ENCODE peak calls at places on chromosomes 16 and 17, in five cellular contexts. Z is endothelial cell of umbilical vein, V is A549, E is GM20000, C is stomach. S is an unnamed sample.

GRCh38 chr17:27577884-27578717 is 52.9 kb upstream of the LGALS9 start:
- DNase-seq in C (no peak), E (peak; percentile 29), V (no peak), Z (no peak), S (no peak)

GRCh38 chr17:75524971-75525805 is at the start of gene LLGL2:
- DNase-seq in V (peak; percentile 83), Z (peak; percentile 44), C (peak; percentile 93), E (peak; percentile 99), S (peak; percentile 82)

GRCh38 chr17:82449136-82449882 is 1.2 kb downstream of the CYBC1 start:
- DNase-seq in C (peak; percentile 54), Z (no peak), E (peak; percentile 84), V (no peak), S (peak; percentile 90)

GRCh38 chr17:13520899-13521572 is 80.7 kb downstream of the HS3ST3A1 start:
- DNase-seq in Z (no peak), C (no peak), E (no peak), V (no peak), S (no peak)

GRCh38 chr16:83791916-83792315 is 15.9 kb upstream of the HSBP1 start:
- DNase-seq in V (no peak), Z (no peak), E (no peak), C (no peak), S (no peak)

GRCh38 chr17:50280068-50280467 is 5.8 kb downstream of the TMEM92 start:
- DNase-seq in C (no peak), V (no peak), E (no peak), Z (no peak), S (peak; percentile 20)

GRCh38 chr17:63549289-63549945 is 860 bp upstream of the DCAF7 start:
- DNase-seq in C (peak; percentile 4), Z (no peak), V (no peak), E (no peak), S (no peak)

GRCh38 chr17:3693829-3694231 is 2.1 kb downstream of the P2RX5 start:
- DNase-seq in E (peak; percentile 48), C (no peak), Z (no peak), V (no peak), S (peak; percentile 88)

GRCh38 chr17:37299257-37299985 is 76.4 kb upstream of the C17orf78 start:
- DNase-seq in E (no peak), C (no peak), V (no peak), Z (peak; percentile 66), S (no peak)

GRCh38 chr16:16041196-16041892 is 91.9 kb downstream of the ABCC1 start:
- DNase-seq in Z (peak; percentile 14), V (no peak), C (peak; percentile 56), E (no peak), S (no peak)

GRCh38 chr16:85306071-85306792 is 194.0 kb upstream of the CIBAR2 start:
- DNase-seq in E (peak; percentile 88), Z (peak; percentile 92), C (peak; percentile 93), V (peak; percentile 48), S (peak; percentile 98)

GRCh38 chr16:67928147-67928546 is 3.5 kb downstream of the CTRL start:
- DNase-seq in Z (no peak), C (no peak), E (no peak), V (no peak), S (no peak)

GRCh38 chr16:59042296-59042695 is 308.2 kb upstream of the GOT2 start:
- DNase-seq in Z (no peak), V (no peak), E (no peak), C (no peak), S (no peak)

GRCh38 chr17:70869402-70870085 is 700.2 kb downstream of the KCNJ2 start:
- DNase-seq in C (no peak), E (no peak), V (no peak), Z (no peak), S (no peak)

GRCh38 chr16:89052824-89053724 is 40.6 kb upstream of the ACSF3 start:
- DNase-seq in E (no peak), V (peak; percentile 76), C (peak; percentile 88), Z (no peak), S (no peak)

GRCh38 chr16:58853830-58854229 is 119.7 kb upstream of the GOT2 start:
- DNase-seq in V (no peak), E (no peak), Z (no peak), C (no peak), S (no peak)

GRCh38 chr17:67902531-67903231 is 77.4 kb downstream of the BPTF start:
- DNase-seq in C (no peak), V (no peak), Z (no peak), E (no peak), S (no peak)

GRCh38 chr17:31452101-31452500 is 60.6 kb downstream of the RAB11FIP4 start:
- DNase-seq in E (no peak), V (no peak), C (no peak), Z (no peak), S (no peak)

GRCh38 chr17:66715745-66716156 is 119.2 kb upstream of the CACNG5 start:
- DNase-seq in Z (peak; percentile 70), C (no peak), E (peak; percentile 64), V (peak; percentile 80), S (no peak)

GRCh38 chr17:76007131-76007849 is 6.6 kb downstream of the CDK3 start:
- DNase-seq in C (no peak), E (no peak), V (no peak), Z (no peak), S (no peak)

GRCh38 chr16:80285089-80285488 is 255.7 kb upstream of the DYNLRB2 start:
- DNase-seq in V (peak; percentile 42), E (no peak), C (no peak), Z (no peak), S (no peak)

GRCh38 chr16:31157136-31157535 is 7.3 kb upstream of the PRSS36 start:
- DNase-seq in Z (no peak), V (no peak), C (no peak), E (peak; percentile 27), S (no peak)

GRCh38 chr17:69235338-69236058 is 6.9 kb upstream of the ABCA10 start:
- DNase-seq in V (peak; percentile 83), Z (peak; percentile 90), C (peak; percentile 78), E (peak; percentile 52), S (peak; percentile 84)

GRCh38 chr16:80991792-80992430 is 14.8 kb downstream of the CMC2 start:
- DNase-seq in V (no peak), Z (no peak), E (no peak), C (no peak), S (no peak)

GRCh38 chr16:51931596-51931995 is 615.3 kb downstream of the TOX3 start:
- DNase-seq in E (no peak), V (no peak), C (no peak), Z (no peak), S (no peak)

GRCh38 chr17:5500247-5500803 is 14.0 kb downstream of the MIS12 start:
- DNase-seq in C (no peak), V (no peak), Z (peak; percentile 16), E (peak; percentile 60), S (peak; percentile 8)

GRCh38 chr17:5758651-5759050 is 174.3 kb upstream of the NLRP1 start:
- DNase-seq in Z (peak; percentile 82), C (no peak), V (peak; percentile 78), E (no peak), S (peak; percentile 7)

GRCh38 chr16:48126801-48127644 is 28.8 kb downstream of the ABCC12 start:
- DNase-seq in E (no peak), Z (peak; percentile 57), V (peak; percentile 97), C (peak; percentile 78), S (no peak)

GRCh38 chr16:66274335-66275110 is 92.0 kb upstream of the CDH5 start:
- DNase-seq in Z (peak; percentile 43), C (no peak), E (no peak), V (peak; percentile 44), S (peak; percentile 29)
- TF ChIP-seq CTCF in Z (peak; percentile 17), C (no peak), E (no peak), V (peak; percentile 35), S (peak; percentile 62)

GRCh38 chr16:10808850-10809249 is 9.7 kb downstream of the TVP23A start:
- DNase-seq in V (no peak), E (no peak), Z (no peak), C (no peak), S (no peak)

GRCh38 chr16:10809706-10810105 is 8.9 kb downstream of the TVP23A start:
- DNase-seq in C (no peak), Z (no peak), V (no peak), E (no peak), S (no peak)

GRCh38 chr16:10813123-10813455 is 5.5 kb downstream of the TVP23A start:
- DNase-seq in V (no peak), Z (no peak), E (no peak), C (no peak), S (no peak)

GRCh38 chr16:10808218-10808617 is 10.4 kb downstream of the TVP23A start:
- DNase-seq in E (no peak), V (no peak), Z (no peak), C (no peak), S (no peak)

GRCh38 chr16:10812352-10813122 is 6.1 kb downstream of the TVP23A start:
- DNase-seq in Z (no peak), V (no peak), E (peak; percentile 65), C (no peak), S (peak; percentile 13)
- TF ChIP-seq CTCF in Z (no peak), V (no peak), E (no peak), C (no peak), S (no peak)

DNA sequence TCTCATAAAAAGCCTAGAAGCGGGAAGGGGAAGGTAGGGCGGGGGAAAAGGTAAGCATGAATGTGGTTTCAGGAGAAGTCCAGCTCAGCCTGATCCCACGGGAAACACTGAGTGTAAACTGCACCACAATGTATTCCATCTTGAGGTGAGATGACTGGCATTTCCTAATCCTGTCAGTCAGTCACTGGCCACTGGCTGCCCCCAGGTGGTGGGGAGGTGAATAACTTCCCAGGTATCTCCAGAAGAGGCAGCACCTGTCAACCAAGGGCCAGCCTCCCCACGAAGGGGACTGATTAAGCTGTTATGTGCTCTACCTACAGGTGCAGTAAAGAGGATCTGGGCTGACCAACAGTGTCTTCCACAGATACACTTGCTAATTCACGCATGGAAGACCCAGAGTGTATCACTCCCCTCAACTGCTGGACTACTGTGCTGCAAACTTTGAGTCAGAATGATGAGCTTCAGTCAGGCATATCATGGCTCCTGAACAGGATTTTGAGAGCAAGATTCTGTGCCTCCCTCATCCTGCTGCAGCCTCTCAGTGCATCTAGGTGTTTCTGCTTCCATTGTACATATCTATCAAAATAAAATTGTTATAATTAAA is 108.5 kb upstream of the CCL2 start:
- DNase-seq in C (peak; percentile 74), E (peak; percentile 71), V (peak; percentile 61), Z (no peak), S (peak; percentile 79)
- TF ChIP-seq CTCF in C (peak; percentile 58), E (peak; percentile 54), V (peak; percentile 48), Z (peak; percentile 26), S (peak; percentile 64)

GRCh38 chr16:64412578-64413280 is 709.1 kb downstream of the CDH11 start:
- DNase-seq in C (no peak), V (no peak), E (no peak), Z (no peak), S (no peak)

GRCh38 chr16:64410306-64410705 is 711.6 kb downstream of the CDH11 start:
- DNase-seq in E (no peak), C (no peak), Z (no peak), V (no peak), S (no peak)

GRCh38 chr16:64409762-64410161 is 712.1 kb downstream of the CDH11 start:
- DNase-seq in Z (no peak), E (no peak), C (no peak), V (no peak), S (no peak)

GRCh38 chr16:64406661-64407267 is 715.1 kb downstream of the CDH11 start:
- DNase-seq in E (no peak), V (no peak), Z (no peak), C (no peak), S (no peak)

DNA sequence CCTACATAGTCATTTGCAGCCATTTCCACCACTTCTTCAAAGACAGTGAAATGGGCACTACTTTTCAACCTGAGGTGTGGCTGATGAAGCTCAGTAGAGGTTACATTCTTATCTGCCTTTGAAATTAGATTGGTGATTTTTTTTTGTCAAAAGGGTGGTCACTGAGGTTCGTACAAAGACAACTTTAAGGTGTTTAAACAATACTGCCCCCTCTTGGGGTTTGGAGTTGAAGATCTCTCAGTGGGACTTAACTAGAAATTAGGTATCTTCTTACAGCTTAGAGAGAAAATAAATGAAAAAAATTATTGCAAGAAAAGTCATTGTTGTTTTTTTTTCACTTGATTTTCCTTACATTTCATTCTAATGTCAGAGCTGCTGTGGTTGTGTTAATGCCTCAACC is 713.2 kb downstream of the CDH11 start:
- DNase-seq in Z (no peak), C (no peak), E (no peak), V (no peak), S (no peak)
- TF ChIP-seq CTCF in Z (no peak), C (no peak), E (no peak), V (no peak), S (no peak)

S was measured in activated CD8-positive, alpha-beta T cell treated with anti-CD3 and anti-CD28 coated beads for 36 hours.